ENCODE peak calls at places on chromosomes 1 and 21, in five cellular contexts. One of them, this sample, is unnamed.

GRCh38 chr1:174135200-174135599 is 24.1 kb upstream of the RABGAP1L start:
- DNase-seq in astrocyte: no peak
- DNase-seq in HCT116: no peak
- DNase-seq in kidney epithelial cell: no peak
- DNase-seq in GM12865: no peak
- DNase-seq in this sample: no peak

GRCh38 chr1:161089251-161089924 is at the start of gene NECTIN4:
- DNase-seq in astrocyte: no peak
- DNase-seq in HCT116: no peak
- DNase-seq in kidney epithelial cell: no peak
- DNase-seq in GM12865: no peak
- DNase-seq in this sample: no peak

GRCh38 chr1:58790313-58790712 is 6.5 kb upstream of the JUN start:
- DNase-seq in astrocyte: no peak
- DNase-seq in HCT116: no peak
- DNase-seq in kidney epithelial cell: no peak
- DNase-seq in GM12865: no peak
- DNase-seq in this sample: no peak

GRCh38 chr1:59298178-59298583 is 1.3 kb downstream of the FGGY start:
- DNase-seq in astrocyte: no peak
- DNase-seq in HCT116: no peak
- DNase-seq in kidney epithelial cell: no peak
- DNase-seq in GM12865: no peak
- DNase-seq in this sample: no peak

GRCh38 chr1:226051356-226051755 is 11.2 kb upstream of the H3-3A start:
- DNase-seq in astrocyte: no peak
- DNase-seq in HCT116: no peak
- DNase-seq in kidney epithelial cell: no peak
- DNase-seq in GM12865: no peak
- DNase-seq in this sample: peak; percentile 39

GRCh38 chr1:206863266-206863665 is 2.2 kb upstream of the IL20 start:
- DNase-seq in astrocyte: no peak
- DNase-seq in HCT116: no peak
- DNase-seq in kidney epithelial cell: no peak
- DNase-seq in GM12865: no peak
- DNase-seq in this sample: no peak

GRCh38 chr1:59750612-59751395 is 63.9 kb upstream of the HOOK1 start:
- DNase-seq in astrocyte: peak; percentile 90
- DNase-seq in HCT116: peak; percentile 37
- DNase-seq in kidney epithelial cell: peak; percentile 86
- DNase-seq in GM12865: no peak
- DNase-seq in this sample: no peak

GRCh38 chr1:113396585-113396984 is 6.3 kb downstream of the MAGI3 start:
- DNase-seq in astrocyte: peak; percentile 84
- DNase-seq in HCT116: peak; percentile 64
- DNase-seq in kidney epithelial cell: peak; percentile 66
- DNase-seq in GM12865: no peak
- DNase-seq in this sample: no peak

GRCh38 chr1:14108356-14109275 is 408.6 kb downstream of the PRDM2 start:
- DNase-seq in astrocyte: peak; percentile 16
- DNase-seq in HCT116: no peak
- DNase-seq in kidney epithelial cell: no peak
- DNase-seq in GM12865: no peak
- DNase-seq in this sample: no peak

GRCh38 chr1:67724928-67725560 is 40.0 kb downstream of the GADD45A start:
- DNase-seq in astrocyte: peak; percentile 96
- DNase-seq in HCT116: no peak
- DNase-seq in kidney epithelial cell: peak; percentile 83
- DNase-seq in GM12865: no peak
- DNase-seq in this sample: no peak

GRCh38 chr1:63423649-63424048 is 56.2 kb downstream of the ALG6 start:
- DNase-seq in astrocyte: no peak
- DNase-seq in HCT116: no peak
- DNase-seq in kidney epithelial cell: no peak
- DNase-seq in GM12865: no peak
- DNase-seq in this sample: no peak

GRCh38 chr1:215557992-215558626 is 9.0 kb upstream of the KCTD3 start:
- DNase-seq in astrocyte: no peak
- DNase-seq in HCT116: no peak
- DNase-seq in kidney epithelial cell: no peak
- DNase-seq in GM12865: no peak
- DNase-seq in this sample: no peak

GRCh38 chr1:22275211-22275610 is 132.3 kb upstream of the WNT4 start:
- DNase-seq in astrocyte: no peak
- DNase-seq in HCT116: no peak
- DNase-seq in kidney epithelial cell: no peak
- DNase-seq in GM12865: no peak
- DNase-seq in this sample: no peak

GRCh38 chr1:21365036-21365435 is 74.8 kb upstream of the ECE1 start:
- DNase-seq in astrocyte: no peak
- DNase-seq in HCT116: no peak
- DNase-seq in kidney epithelial cell: no peak
- DNase-seq in GM12865: no peak
- DNase-seq in this sample: no peak

GRCh38 chr1:152347116-152347728 is 12.6 kb downstream of the FLG2 start:
- DNase-seq in astrocyte: peak; percentile 18
- DNase-seq in HCT116: peak; percentile 61
- DNase-seq in kidney epithelial cell: peak; percentile 32
- DNase-seq in GM12865: peak; percentile 69
- DNase-seq in this sample: peak; percentile 56

GRCh38 chr1:13583592-13583963 is at the start of gene PDPN:
- DNase-seq in astrocyte: peak; percentile 59
- DNase-seq in HCT116: no peak
- DNase-seq in kidney epithelial cell: no peak
- DNase-seq in GM12865: no peak
- DNase-seq in this sample: no peak

GRCh38 chr1:30724175-30724574 is 790 bp upstream of the MATN1 start:
- DNase-seq in astrocyte: no peak
- DNase-seq in HCT116: no peak
- DNase-seq in kidney epithelial cell: no peak
- DNase-seq in GM12865: no peak
- DNase-seq in this sample: no peak

GRCh38 chr21:38811257-38811656 is 5.5 kb downstream of the ETS2 start:
- DNase-seq in astrocyte: peak; percentile 97
- DNase-seq in HCT116: no peak
- DNase-seq in kidney epithelial cell: no peak
- DNase-seq in GM12865: no peak
- DNase-seq in this sample: no peak

GRCh38 chr1:246778663-246779062 is 54.5 kb downstream of the SCCPDH start:
- DNase-seq in astrocyte: no peak
- DNase-seq in HCT116: no peak
- DNase-seq in kidney epithelial cell: no peak
- DNase-seq in GM12865: no peak
- DNase-seq in this sample: no peak

GRCh38 chr1:100834779-100835645 is 59.6 kb downstream of the EXTL2 start:
- DNase-seq in astrocyte: no peak
- DNase-seq in HCT116: peak; percentile 29
- DNase-seq in kidney epithelial cell: no peak
- DNase-seq in GM12865: peak; percentile 47
- DNase-seq in this sample: peak; percentile 38

GRCh38 chr1:154937988-154938386 is 1.5 kb upstream of the PMVK start:
- DNase-seq in astrocyte: no peak
- DNase-seq in HCT116: no peak
- DNase-seq in kidney epithelial cell: no peak
- DNase-seq in GM12865: no peak
- DNase-seq in this sample: no peak
- H3K4me3 ChIP-seq in astrocyte: peak overlapping the region; percentile 77
- H3K4me3 ChIP-seq in HCT116: peak overlapping the region; percentile 62
- H3K4me3 ChIP-seq in kidney epithelial cell: peak overlapping the region; percentile 63
- H3K4me3 ChIP-seq in GM12865: peak overlapping the region; percentile 89
- H3K4me3 ChIP-seq in this sample: peak overlapping the region; percentile 78

GRCh38 chr21:30268608-30269197 is 14.0 kb downstream of the KRTAP24-1 start:
- DNase-seq in astrocyte: no peak
- DNase-seq in HCT116: no peak
- DNase-seq in kidney epithelial cell: no peak
- DNase-seq in GM12865: peak; percentile 26
- DNase-seq in this sample: peak; percentile 59
- TF ChIP-seq CTCF in astrocyte: no peak
- TF ChIP-seq CTCF in HCT116: no peak
- TF ChIP-seq CTCF in kidney epithelial cell: no peak
- TF ChIP-seq CTCF in GM12865: peak; percentile 35
- TF ChIP-seq CTCF in this sample: peak; percentile 48

GRCh38 chr1:33369764-33370163 is 48.9 kb upstream of the A3GALT2 start:
- DNase-seq in astrocyte: no peak
- DNase-seq in HCT116: no peak
- DNase-seq in kidney epithelial cell: no peak
- DNase-seq in GM12865: no peak
- DNase-seq in this sample: no peak

GRCh38 chr1:33369081-33369480 is 48.2 kb upstream of the A3GALT2 start:
- DNase-seq in astrocyte: no peak
- DNase-seq in HCT116: no peak
- DNase-seq in kidney epithelial cell: no peak
- DNase-seq in GM12865: no peak
- DNase-seq in this sample: no peak

GRCh38 chr1:33368431-33368830 is 47.5 kb upstream of the A3GALT2 start:
- DNase-seq in astrocyte: no peak
- DNase-seq in HCT116: no peak
- DNase-seq in kidney epithelial cell: no peak
- DNase-seq in GM12865: no peak
- DNase-seq in this sample: no peak

GRCh38 chr1:33366766-33367487 is 46.0 kb upstream of the A3GALT2 start:
- DNase-seq in astrocyte: no peak
- DNase-seq in HCT116: no peak
- DNase-seq in kidney epithelial cell: no peak
- DNase-seq in GM12865: no peak
- DNase-seq in this sample: no peak

GRCh38 chr1:33367488-33368405 is 46.8 kb upstream of the A3GALT2 start:
- DNase-seq in astrocyte: no peak
- DNase-seq in HCT116: peak; percentile 38
- DNase-seq in kidney epithelial cell: no peak
- DNase-seq in GM12865: peak; percentile 85
- DNase-seq in this sample: peak; percentile 79
- H3K4me3 ChIP-seq in astrocyte: no peak overlapping the region
- H3K4me3 ChIP-seq in HCT116: no peak overlapping the region
- H3K4me3 ChIP-seq in kidney epithelial cell: no peak overlapping the region
- H3K4me3 ChIP-seq in GM12865: no peak overlapping the region
- H3K4me3 ChIP-seq in this sample: no peak overlapping the region

DNA sequence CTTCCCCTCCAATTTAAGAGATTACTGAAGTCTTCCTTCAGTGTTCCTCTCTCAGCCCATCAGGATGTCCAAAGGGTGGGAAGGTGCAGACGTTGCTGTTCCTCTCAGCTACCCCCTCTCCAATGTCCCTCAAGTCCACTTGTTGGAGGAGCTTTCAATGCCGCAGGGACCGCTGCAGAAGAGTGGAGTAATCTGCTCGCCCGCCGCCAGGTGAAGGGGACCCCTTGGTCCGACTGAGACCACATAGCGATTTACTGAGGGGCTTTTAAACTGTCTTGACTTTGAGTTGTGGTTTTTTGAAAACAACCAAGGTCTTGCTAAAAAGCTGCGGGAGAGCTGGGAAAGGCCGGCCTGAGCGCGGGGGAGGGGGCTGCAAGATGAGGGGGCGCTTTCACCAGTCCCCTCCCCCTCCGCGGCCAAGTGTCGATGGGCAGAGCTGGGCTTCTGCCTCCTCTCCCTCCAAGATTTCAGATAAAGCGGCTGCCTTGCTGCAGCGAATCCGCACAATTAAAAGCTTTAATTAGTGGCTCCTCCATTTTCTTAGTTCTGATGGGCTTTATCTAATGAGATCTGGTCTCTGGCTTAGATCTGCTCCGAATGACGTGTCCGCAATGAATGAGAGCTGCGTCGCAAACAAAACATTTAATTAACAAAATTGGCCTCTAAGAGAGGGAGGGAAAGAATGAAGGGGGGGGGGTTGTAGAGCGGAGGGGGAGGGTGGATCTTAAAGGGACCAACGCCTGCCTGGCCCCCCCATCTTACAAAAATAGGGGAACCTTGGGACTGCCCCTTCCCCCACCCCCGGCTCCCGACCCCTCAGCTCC is 5.9 kb downstream of the LMO4 start:
- DNase-seq in astrocyte: peak; percentile 37
- DNase-seq in HCT116: no peak
- DNase-seq in kidney epithelial cell: no peak
- DNase-seq in GM12865: peak; percentile 52
- DNase-seq in this sample: peak; percentile 60
- TF ChIP-seq CTCF in astrocyte: peak; percentile 22
- TF ChIP-seq CTCF in HCT116: no peak
- TF ChIP-seq CTCF in kidney epithelial cell: peak; percentile 39
- TF ChIP-seq CTCF in GM12865: peak; percentile 25
- TF ChIP-seq CTCF in this sample: no peak

GRCh38 chr1:53889304-53890298 is at the start of gene YIPF1:
- DNase-seq in astrocyte: peak; percentile 79
- DNase-seq in HCT116: peak; percentile 74
- DNase-seq in kidney epithelial cell: peak; percentile 67
- DNase-seq in GM12865: peak; percentile 92
- DNase-seq in this sample: peak; percentile 89

GRCh38 chr1:53891678-53892077 is 2.1 kb upstream of the YIPF1 start:
- DNase-seq in astrocyte: no peak
- DNase-seq in HCT116: no peak
- DNase-seq in kidney epithelial cell: no peak
- DNase-seq in GM12865: no peak
- DNase-seq in this sample: no peak

GRCh38 chr1:53890522-53890941 is 935 bp upstream of the YIPF1 start:
- DNase-seq in astrocyte: no peak
- DNase-seq in HCT116: no peak
- DNase-seq in kidney epithelial cell: no peak
- DNase-seq in GM12865: peak; percentile 26
- DNase-seq in this sample: no peak

GRCh38 chr1:53891021-53891420 is 1.4 kb upstream of the YIPF1 start:
- DNase-seq in astrocyte: no peak
- DNase-seq in HCT116: no peak
- DNase-seq in kidney epithelial cell: no peak
- DNase-seq in GM12865: no peak
- DNase-seq in this sample: no peak

DNA sequence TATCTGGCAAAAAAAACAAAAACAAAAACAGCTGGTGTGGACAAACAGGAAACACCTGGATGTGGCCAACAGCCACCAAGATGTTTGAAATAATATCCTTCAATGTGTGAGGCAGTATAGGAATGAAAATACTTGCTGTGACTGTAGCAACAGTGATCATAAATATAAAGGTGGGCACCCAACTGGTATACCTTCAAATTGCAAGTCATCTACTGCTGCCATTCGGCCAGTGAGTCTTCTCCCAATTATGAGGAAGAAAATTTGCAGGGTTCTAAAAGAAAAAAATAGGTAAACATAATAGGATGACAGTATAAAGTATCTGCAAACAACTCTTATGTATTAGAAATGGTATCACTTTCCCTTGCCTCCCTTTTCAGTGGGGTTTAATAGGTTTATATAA is 881 bp downstream of the YIPF1 start:
- DNase-seq in astrocyte: no peak
- DNase-seq in HCT116: no peak
- DNase-seq in kidney epithelial cell: no peak
- DNase-seq in GM12865: peak; percentile 17
- DNase-seq in this sample: no peak
- H3K4me3 ChIP-seq in astrocyte: peak overlapping the region; percentile 81
- H3K4me3 ChIP-seq in HCT116: peak overlapping the region; percentile 86
- H3K4me3 ChIP-seq in kidney epithelial cell: no peak overlapping the region
- H3K4me3 ChIP-seq in GM12865: peak overlapping the region; percentile 99
- H3K4me3 ChIP-seq in this sample: peak overlapping the region; percentile 82

GRCh38 chr1:2311184-2312032 is 79.9 kb downstream of the MORN1 start:
- DNase-seq in astrocyte: peak; percentile 32
- DNase-seq in HCT116: peak; percentile 31
- DNase-seq in kidney epithelial cell: no peak
- DNase-seq in GM12865: peak; percentile 50
- DNase-seq in this sample: peak; percentile 58
- TF ChIP-seq CTCF in astrocyte: no peak
- TF ChIP-seq CTCF in HCT116: no peak
- TF ChIP-seq CTCF in kidney epithelial cell: peak; percentile 56
- TF ChIP-seq CTCF in GM12865: peak; percentile 31
- TF ChIP-seq CTCF in this sample: peak; percentile 19

GRCh38 chr1:12245733-12246132 is 15.9 kb downstream of the VPS13D start:
- DNase-seq in astrocyte: no peak
- DNase-seq in HCT116: no peak
- DNase-seq in kidney epithelial cell: no peak
- DNase-seq in GM12865: no peak
- DNase-seq in this sample: no peak
- H3K4me3 ChIP-seq in astrocyte: no peak overlapping the region
- H3K4me3 ChIP-seq in HCT116: no peak overlapping the region
- H3K4me3 ChIP-seq in kidney epithelial cell: no peak overlapping the region
- H3K4me3 ChIP-seq in GM12865: no peak overlapping the region
- H3K4me3 ChIP-seq in this sample: no peak overlapping the region